ENCODE peak calls at places on chromosomes 16 and 17, in ten cellular contexts. A is lower lobe of right lung; L is heart left ventricle; E is effector memory CD4-positive, alpha-beta T cell; C is RWPE2; D is aorta; W is CD8-positive, alpha-beta T cell; G is psoas muscle; U is A673; R is right cardiac atrium. O is an unnamed sample.

GRCh38 chr16:4859900-4860255 is 12.6 kb downstream of the UBN1 start:
- DNase-seq in E (no peak), G (no peak), D (no peak), R (peak; percentile 42), A (no peak), C (no peak), L (peak; percentile 40), U (no peak), W (no peak), O (no peak)

GRCh38 chr17:28901866-28902818 is 737 bp downstream of the DHRS13 start:
- DNase-seq in W (peak; percentile 34), R (peak; percentile 49), U (peak; percentile 67), G (no peak), A (peak; percentile 67), C (no peak), E (no peak), L (no peak), D (no peak), O (no peak)

GRCh38 chr17:45410144-45411091 is 22.3 kb downstream of the ARHGAP27 start:
- DNase-seq in D (peak; percentile 70), W (peak; percentile 52), R (peak; percentile 12), A (peak; percentile 73), C (peak; percentile 59), U (no peak), G (peak; percentile 61), L (peak; percentile 64), E (no peak), O (no peak)

GRCh38 chr17:74200112-74200511 is 3.4 kb upstream of the RPL38 start:
- DNase-seq in G (no peak), A (no peak), C (no peak), L (no peak), U (no peak), W (no peak), D (no peak), E (no peak), R (no peak), O (no peak)

GRCh38 chr17:41178341-41178740 is 320 bp upstream of the KRTAP4-2 start:
- DNase-seq in G (no peak), W (no peak), R (no peak), A (no peak), L (no peak), E (no peak), C (no peak), U (no peak), D (no peak), O (no peak)

GRCh38 chr17:8056232-8056975 is 17.5 kb downstream of the ALOX15B start:
- DNase-seq in L (peak; percentile 47), C (no peak), E (no peak), U (no peak), W (peak; percentile 22), G (no peak), A (peak; percentile 81), D (peak; percentile 75), R (no peak), O (no peak)

GRCh38 chr16:11107781-11108465 is 148.1 kb downstream of the SOCS1 start:
- DNase-seq in R (no peak), E (no peak), U (no peak), G (no peak), A (no peak), W (no peak), D (peak; percentile 67), C (no peak), L (no peak), O (peak; percentile 65)

GRCh38 chr16:84014570-84015327 is 27.8 kb downstream of the SLC38A8 start:
- DNase-seq in R (no peak), E (no peak), U (no peak), A (no peak), W (no peak), D (no peak), C (no peak), G (no peak), L (no peak), O (no peak)

GRCh38 chr16:88489163-88489721 is 36.2 kb downstream of the ZFPM1 start:
- DNase-seq in R (no peak), D (no peak), W (no peak), A (no peak), U (no peak), G (no peak), E (no peak), C (no peak), L (no peak), O (no peak)

GRCh38 chr16:1492923-1493745 is at the start of gene TELO2:
- DNase-seq in A (peak; percentile 85), U (peak; percentile 84), R (peak; percentile 83), D (peak; percentile 87), W (peak; percentile 85), G (peak; percentile 91), E (peak; percentile 84), L (peak; percentile 80), C (peak; percentile 71), O (peak; percentile 76)

GRCh38 chr17:44095647-44096496 is 25.3 kb downstream of the G6PC3 start:
- DNase-seq in A (peak; percentile 71), G (peak; percentile 82), C (peak; percentile 84), W (no peak), D (peak; percentile 78), R (peak; percentile 79), E (no peak), L (peak; percentile 86), U (peak; percentile 94), O (peak; percentile 95)

GRCh38 chr17:61310611-61311010 is 89.0 kb upstream of the TBX2 start:
- DNase-seq in C (no peak), L (no peak), R (no peak), A (no peak), E (no peak), W (no peak), U (no peak), D (no peak), G (no peak), O (no peak)

GRCh38 chr17:60888812-60889709 is 211.4 kb downstream of the BCAS3 start:
- DNase-seq in R (no peak), L (no peak), A (no peak), U (no peak), C (no peak), D (no peak), W (no peak), G (no peak), E (no peak), O (no peak)

GRCh38 chr16:69270395-69270794 is 40.8 kb upstream of the VPS4A start:
- DNase-seq in A (no peak), G (no peak), D (no peak), C (no peak), R (no peak), U (peak; percentile 38), W (no peak), E (no peak), L (no peak), O (no peak)

GRCh38 chr16:9911989-9912388 is 270.2 kb downstream of the GRIN2A start:
- DNase-seq in E (no peak), G (no peak), R (no peak), L (no peak), W (no peak), A (no peak), C (no peak), D (no peak), U (no peak), O (no peak)

GRCh38 chr17:57707892-57708291 is 37.2 kb downstream of the CCDC182 start:
- DNase-seq in U (peak; percentile 24), D (no peak), W (no peak), C (no peak), L (peak; percentile 39), R (no peak), A (no peak), E (no peak), G (peak; percentile 69), O (no peak)

GRCh38 chr17:43645450-43645764 is 16.3 kb downstream of the MEOX1 start:
- DNase-seq in W (no peak), C (no peak), A (no peak), R (no peak), D (no peak), L (no peak), U (no peak), E (no peak), G (no peak), O (no peak)

GRCh38 chr16:13313351-13313750 is 412.0 kb downstream of the SHISA9 start:
- DNase-seq in E (no peak), R (no peak), C (no peak), U (no peak), A (no peak), D (no peak), W (no peak), L (no peak), G (no peak), O (no peak)

GRCh38 chr16:13312063-13312462 is 410.7 kb downstream of the SHISA9 start:
- DNase-seq in G (no peak), E (no peak), C (no peak), U (no peak), A (no peak), L (no peak), W (no peak), R (no peak), D (no peak), O (no peak)

DNA sequence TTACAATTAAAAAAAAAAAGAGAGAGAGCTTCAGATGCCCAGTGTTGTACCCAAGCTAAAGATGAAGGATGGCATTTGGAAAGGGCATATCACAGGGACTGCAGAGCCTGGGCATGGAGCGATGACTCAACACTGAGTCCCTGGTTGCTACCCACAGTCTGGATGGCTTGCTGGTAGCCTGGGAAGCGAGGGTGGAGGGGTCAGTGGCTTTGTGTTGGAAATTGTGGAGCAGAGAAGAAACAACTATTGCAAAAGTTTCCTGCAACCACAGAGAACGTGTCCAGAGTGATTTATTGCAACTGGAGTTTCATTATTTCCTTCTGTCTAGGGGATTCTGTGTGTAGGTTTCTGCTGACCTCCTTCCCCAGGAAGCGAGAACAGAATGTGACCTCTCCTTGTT is 414.6 kb downstream of the SHISA9 start:
- DNase-seq in W (no peak), D (no peak), C (no peak), A (no peak), E (no peak), G (no peak), U (no peak), R (no peak), L (no peak), O (no peak)
- H3K4me3 ChIP-seq in W (no peak overlapping the region), D (no peak overlapping the region), C (no peak overlapping the region), A (no peak overlapping the region), E (no peak overlapping the region), G (no peak overlapping the region), U (no peak overlapping the region), R (no peak overlapping the region), L (no peak overlapping the region), O (no peak overlapping the region)

GRCh38 chr17:78343099-78343432 is 16.8 kb downstream of the SOCS3 start:
- DNase-seq in D (peak; percentile 95), C (no peak), G (peak; percentile 87), U (no peak), E (no peak), L (peak; percentile 93), A (peak; percentile 81), W (no peak), R (peak; percentile 91), O (peak; percentile 87)
- H3K4me1 ChIP-seq in D (no peaks in the 10 kb centered on the region), C (peaks cover 54% of the 10 kb centered on the region), G (peaks cover 63% of the 10 kb centered on the region), U (peaks cover 12% of the 10 kb centered on the region), E (peaks cover 80% of the 10 kb centered on the region), L (peaks cover 35% of the 10 kb centered on the region), A (peaks cover 67% of the 10 kb centered on the region), W (peaks cover 65% of the 10 kb centered on the region), R (peaks cover 21% of the 10 kb centered on the region), O (peaks cover 38% of the 10 kb centered on the region)

GRCh38 chr17:307295-307691 is 45.3 kb downstream of the RPH3AL start:
- DNase-seq in L (peak; percentile 24), A (peak; percentile 33), W (no peak), G (peak; percentile 46), C (peak; percentile 18), D (peak; percentile 29), E (no peak), U (no peak), R (peak; percentile 5), O (no peak)
- H3K4me3 ChIP-seq in L (no peak overlapping the region), A (no peak overlapping the region), W (no peak overlapping the region), G (no peak overlapping the region), C (no peak overlapping the region), D (no peak overlapping the region), E (no peak overlapping the region), U (no peak overlapping the region), R (no peak overlapping the region), O (no peak overlapping the region)

GRCh38 chr17:970388-970768 is 9.2 kb downstream of the NXN start:
- DNase-seq in C (no peak), R (no peak), E (no peak), U (no peak), W (no peak), A (no peak), L (no peak), D (no peak), G (no peak), O (no peak)
- H3K4me1 ChIP-seq in C (peaks cover 62% of the 10 kb centered on the region), R (no peaks in the 10 kb centered on the region), E (no peaks in the 10 kb centered on the region), U (peaks cover 18% of the 10 kb centered on the region), W (no peaks in the 10 kb centered on the region), A (peaks cover 21% of the 10 kb centered on the region), L (peaks cover 2% of the 10 kb centered on the region), D (no peaks in the 10 kb centered on the region), G (peaks cover 22% of the 10 kb centered on the region), O (peaks cover 3% of the 10 kb centered on the region)

O was measured in SJSA1.